ENCODE peak calls at places on chromosomes 4 and X, in seven cellular contexts. One of them, this sample, is unnamed.

GRCh38 chr4:39279416-39279815 is 86.7 kb downstream of the RFC1 start:
- DNase-seq in endothelial cell: no peak
- DNase-seq in left ventricle myocardium superior: no peak
- DNase-seq in ovary: no peak
- DNase-seq in GM13976: no peak
- DNase-seq in T1000: no peak
- DNase-seq in K562: no peak
- DNase-seq in this sample: no peak

GRCh38 chr4:16157609-16158503 is 68.4 kb downstream of the TAPT1 start:
- DNase-seq in endothelial cell: no peak
- DNase-seq in left ventricle myocardium superior: no peak
- DNase-seq in ovary: no peak
- DNase-seq in GM13976: no peak
- DNase-seq in T1000: no peak
- DNase-seq in K562: no peak
- DNase-seq in this sample: no peak

GRCh38 chrX:133670394-133670793 is 255.1 kb upstream of the GPC4 start:
- DNase-seq in endothelial cell: peak; percentile 11
- DNase-seq in left ventricle myocardium superior: no peak
- DNase-seq in ovary: peak; percentile 33
- DNase-seq in GM13976: peak; percentile 45
- DNase-seq in T1000: no peak
- DNase-seq in K562: peak; percentile 33
- DNase-seq in this sample: no peak

GRCh38 chr4:54061067-54061466 is 3.3 kb downstream of the CHIC2 start:
- DNase-seq in endothelial cell: no peak
- DNase-seq in left ventricle myocardium superior: no peak
- DNase-seq in ovary: no peak
- DNase-seq in GM13976: no peak
- DNase-seq in T1000: no peak
- DNase-seq in K562: no peak
- DNase-seq in this sample: no peak

GRCh38 chrX:132837126-132837525 is 121.3 kb downstream of the HS6ST2 start:
- DNase-seq in endothelial cell: no peak
- DNase-seq in left ventricle myocardium superior: no peak
- DNase-seq in ovary: no peak
- DNase-seq in GM13976: no peak
- DNase-seq in T1000: no peak
- DNase-seq in K562: no peak
- DNase-seq in this sample: no peak

GRCh38 chr4:144599621-144600020 is 46.3 kb upstream of the HHIP start:
- DNase-seq in endothelial cell: no peak
- DNase-seq in left ventricle myocardium superior: no peak
- DNase-seq in ovary: no peak
- DNase-seq in GM13976: no peak
- DNase-seq in T1000: no peak
- DNase-seq in K562: no peak
- DNase-seq in this sample: no peak

GRCh38 chr4:22129454-22130075 is 181.0 kb upstream of the KCNIP4 start:
- DNase-seq in endothelial cell: peak; percentile 44
- DNase-seq in left ventricle myocardium superior: no peak
- DNase-seq in ovary: no peak
- DNase-seq in GM13976: no peak
- DNase-seq in T1000: no peak
- DNase-seq in K562: peak; percentile 8
- DNase-seq in this sample: no peak

GRCh38 chrX:136755411-136755810 is 25.3 kb downstream of the ARHGEF6 start:
- DNase-seq in endothelial cell: no peak
- DNase-seq in left ventricle myocardium superior: no peak
- DNase-seq in ovary: no peak
- DNase-seq in GM13976: no peak
- DNase-seq in T1000: no peak
- DNase-seq in K562: no peak
- DNase-seq in this sample: no peak

GRCh38 chrX:46912098-46912672 is at the start of gene JADE3:
- DNase-seq in endothelial cell: peak; percentile 61
- DNase-seq in left ventricle myocardium superior: peak; percentile 86
- DNase-seq in ovary: peak; percentile 70
- DNase-seq in GM13976: peak; percentile 67
- DNase-seq in T1000: no peak
- DNase-seq in K562: peak; percentile 59
- DNase-seq in this sample: peak; percentile 86

GRCh38 chr4:153782567-153782966 is 6.3 kb downstream of the SFRP2 start:
- DNase-seq in endothelial cell: no peak
- DNase-seq in left ventricle myocardium superior: no peak
- DNase-seq in ovary: no peak
- DNase-seq in GM13976: no peak
- DNase-seq in T1000: no peak
- DNase-seq in K562: no peak
- DNase-seq in this sample: no peak

GRCh38 chr4:39814403-39815185 is 116.7 kb downstream of the UBE2K start:
- DNase-seq in endothelial cell: no peak
- DNase-seq in left ventricle myocardium superior: no peak
- DNase-seq in ovary: no peak
- DNase-seq in GM13976: peak; percentile 39
- DNase-seq in T1000: peak; percentile 84
- DNase-seq in K562: no peak
- DNase-seq in this sample: no peak

GRCh38 chrX:9682456-9682855 is 83.2 kb downstream of the GPR143 start:
- DNase-seq in endothelial cell: no peak
- DNase-seq in left ventricle myocardium superior: no peak
- DNase-seq in ovary: peak; percentile 23
- DNase-seq in GM13976: no peak
- DNase-seq in T1000: no peak
- DNase-seq in K562: no peak
- DNase-seq in this sample: no peak

GRCh38 chrX:120736989-120737388 is 107.1 kb upstream of the C1GALT1C1 start:
- DNase-seq in endothelial cell: no peak
- DNase-seq in left ventricle myocardium superior: no peak
- DNase-seq in ovary: no peak
- DNase-seq in GM13976: no peak
- DNase-seq in T1000: no peak
- DNase-seq in K562: no peak
- DNase-seq in this sample: no peak

GRCh38 chr4:168710353-168710946 is 213.6 kb downstream of the PALLD start:
- DNase-seq in endothelial cell: no peak
- DNase-seq in left ventricle myocardium superior: no peak
- DNase-seq in ovary: peak; percentile 67
- DNase-seq in GM13976: no peak
- DNase-seq in T1000: no peak
- DNase-seq in K562: no peak
- DNase-seq in this sample: no peak

GRCh38 chr4:40546506-40546905 is 83.2 kb downstream of the RBM47 start:
- DNase-seq in endothelial cell: no peak
- DNase-seq in left ventricle myocardium superior: no peak
- DNase-seq in ovary: no peak
- DNase-seq in GM13976: no peak
- DNase-seq in T1000: no peak
- DNase-seq in K562: no peak
- DNase-seq in this sample: no peak

GRCh38 chrX:40326186-40326965 is 228.6 kb upstream of the BCOR start:
- DNase-seq in endothelial cell: no peak
- DNase-seq in left ventricle myocardium superior: no peak
- DNase-seq in ovary: no peak
- DNase-seq in GM13976: no peak
- DNase-seq in T1000: no peak
- DNase-seq in K562: no peak
- DNase-seq in this sample: no peak

GRCh38 chrX:148784859-148785655 is 284.6 kb downstream of the AFF2 start:
- DNase-seq in endothelial cell: no peak
- DNase-seq in left ventricle myocardium superior: no peak
- DNase-seq in ovary: no peak
- DNase-seq in GM13976: no peak
- DNase-seq in T1000: no peak
- DNase-seq in K562: no peak
- DNase-seq in this sample: no peak

GRCh38 chrX:148290937-148291336 is 209.5 kb upstream of the AFF2 start:
- DNase-seq in endothelial cell: no peak
- DNase-seq in left ventricle myocardium superior: no peak
- DNase-seq in ovary: no peak
- DNase-seq in GM13976: no peak
- DNase-seq in T1000: no peak
- DNase-seq in K562: no peak
- DNase-seq in this sample: no peak

GRCh38 chr4:80266902-80267380 is 477 bp downstream of the FGF5 start:
- DNase-seq in endothelial cell: peak; percentile 31
- DNase-seq in left ventricle myocardium superior: no peak
- DNase-seq in ovary: no peak
- DNase-seq in GM13976: peak; percentile 24
- DNase-seq in T1000: no peak
- DNase-seq in K562: peak; percentile 55
- DNase-seq in this sample: no peak

GRCh38 chr4:112296949-112297483 is at the start of gene ALPK1:
- DNase-seq in endothelial cell: no peak
- DNase-seq in left ventricle myocardium superior: no peak
- DNase-seq in ovary: no peak
- DNase-seq in GM13976: no peak
- DNase-seq in T1000: no peak
- DNase-seq in K562: peak; percentile 60
- DNase-seq in this sample: peak; percentile 20

GRCh38 chr4:157072002-157072401 is 3.9 kb upstream of the GLRB start:
- DNase-seq in endothelial cell: no peak
- DNase-seq in left ventricle myocardium superior: no peak
- DNase-seq in ovary: no peak
- DNase-seq in GM13976: no peak
- DNase-seq in T1000: no peak
- DNase-seq in K562: no peak
- DNase-seq in this sample: no peak

GRCh38 chr4:37609621-37610020 is 76.6 kb downstream of the RELL1 start:
- DNase-seq in endothelial cell: no peak
- DNase-seq in left ventricle myocardium superior: no peak
- DNase-seq in ovary: no peak
- DNase-seq in GM13976: no peak
- DNase-seq in T1000: no peak
- DNase-seq in K562: no peak
- DNase-seq in this sample: no peak

GRCh38 chr4:2058264-2059033 is 678 bp upstream of the NAT8L start:
- DNase-seq in endothelial cell: no peak
- DNase-seq in left ventricle myocardium superior: no peak
- DNase-seq in ovary: no peak
- DNase-seq in GM13976: no peak
- DNase-seq in T1000: no peak
- DNase-seq in K562: peak; percentile 82
- DNase-seq in this sample: peak; percentile 14

GRCh38 chrX:20487227-20487626 is 220.5 kb upstream of the RPS6KA3 start:
- DNase-seq in endothelial cell: no peak
- DNase-seq in left ventricle myocardium superior: no peak
- DNase-seq in ovary: no peak
- DNase-seq in GM13976: no peak
- DNase-seq in T1000: no peak
- DNase-seq in K562: no peak
- DNase-seq in this sample: no peak

GRCh38 chr4:81905966-81906365 is 434.3 kb upstream of the RASGEF1B start:
- DNase-seq in endothelial cell: no peak
- DNase-seq in left ventricle myocardium superior: no peak
- DNase-seq in ovary: no peak
- DNase-seq in GM13976: peak; percentile 12
- DNase-seq in T1000: no peak
- DNase-seq in K562: no peak
- DNase-seq in this sample: no peak

GRCh38 chr4:139658983-139659382 is 6.6 kb upstream of the MGST2 start:
- DNase-seq in endothelial cell: no peak
- DNase-seq in left ventricle myocardium superior: no peak
- DNase-seq in ovary: no peak
- DNase-seq in GM13976: no peak
- DNase-seq in T1000: no peak
- DNase-seq in K562: no peak
- DNase-seq in this sample: no peak

GRCh38 chr4:74794341-74794801 is at the start of gene BTC:
- DNase-seq in endothelial cell: peak; percentile 38
- DNase-seq in left ventricle myocardium superior: peak; percentile 35
- DNase-seq in ovary: no peak
- DNase-seq in GM13976: peak; percentile 11
- DNase-seq in T1000: no peak
- DNase-seq in K562: peak; percentile 11
- DNase-seq in this sample: peak; percentile 19

GRCh38 chr4:65943076-65943475 is 272.8 kb upstream of the EPHA5 start:
- DNase-seq in endothelial cell: peak; percentile 16
- DNase-seq in left ventricle myocardium superior: no peak
- DNase-seq in ovary: no peak
- DNase-seq in GM13976: no peak
- DNase-seq in T1000: no peak
- DNase-seq in K562: no peak
- DNase-seq in this sample: no peak